ENCODE peak calls at places on chromosomes 11 and 22, in five cellular contexts. U is HFF-Myc, F is astrocyte of the spinal cord, G is cardiac muscle cell, R is progenitor cell of endocrine pancreas. H is an unnamed sample.

GRCh38 chr11:15941206-15941770 is 415.1 kb downstream of the SOX6 start:
- DNase-seq in U (peak), F (peak), G (peak), R (peak), H (no peak)

GRCh38 chr11:22808559-22809197 is 20.9 kb downstream of the SVIP start:
- DNase-seq in U (no peak), F (no peak), G (no peak), R (no peak), H (no peak)

GRCh38 chr22:26563022-26563421 is 26.9 kb downstream of the TPST2 start:
- DNase-seq in U (no peak), F (no peak), G (no peak), R (no peak), H (no peak)

GRCh38 chr22:35567794-35568193 is 27.2 kb downstream of the RASD2 start:
- DNase-seq in U (no peak), F (no peak), G (no peak), R (no peak), H (no peak)

GRCh38 chr22:37180531-37181231 is 7.4 kb downstream of the C1QTNF6 start:
- DNase-seq in U (no peak), F (no peak), G (no peak), R (no peak), H (no peak)

GRCh38 chr11:86523738-86524602 is 148.4 kb downstream of the ME3 start:
- DNase-seq in U (no peak), F (peak), G (no peak), R (no peak), H (peak)

GRCh38 chr11:10792385-10793068 is 16.2 kb downstream of the EIF4G2 start:
- DNase-seq in U (peak), F (peak), G (peak), R (peak), H (peak)

GRCh38 chr11:46338988-46339666 is 8.1 kb upstream of the DGKZ start:
- DNase-seq in U (no peak), F (no peak), G (peak), R (no peak), H (no peak)

GRCh38 chr11:2091112-2091746 is 48.0 kb downstream of the IGF2 start:
- DNase-seq in U (no peak), F (no peak), G (no peak), R (no peak), H (no peak)

GRCh38 chr11:32087602-32088001 is 3.3 kb upstream of the RCN1 start:
- DNase-seq in U (no peak), F (peak), G (no peak), R (no peak), H (no peak)

GRCh38 chr11:2869561-2870427 is 15.8 kb downstream of the CDKN1C start:
- DNase-seq in U (no peak), F (no peak), G (no peak), R (no peak), H (no peak)

GRCh38 chr11:63847363-63847762 is 8.5 kb downstream of the MARK2 start:
- DNase-seq in U (no peak), F (no peak), G (no peak), R (peak), H (no peak)

GRCh38 chr11:91946397-91947090 is 278.1 kb upstream of the FAT3 start:
- DNase-seq in U (no peak), F (peak), G (no peak), R (no peak), H (no peak)

GRCh38 chr11:71420455-71421241 is 27.5 kb downstream of the DHCR7 start:
- DNase-seq in U (no peak), F (peak), G (peak), R (peak), H (peak)

GRCh38 chr11:65727865-65728264 is 7.3 kb upstream of the RNASEH2C start:
- DNase-seq in U (no peak), F (no peak), G (no peak), R (no peak), H (no peak)

GRCh38 chr11:83528225-83528624 is 242.1 kb upstream of the CCDC90B start:
- DNase-seq in U (no peak), F (no peak), G (no peak), R (no peak), H (no peak)

GRCh38 chr11:48096588-48097525 is 116.5 kb downstream of the PTPRJ start:
- DNase-seq in U (no peak), F (peak), G (no peak), R (no peak), H (no peak)

GRCh38 chr11:88293931-88294330 is 43.6 kb downstream of the CTSC start:
- DNase-seq in U (no peak), F (peak), G (no peak), R (no peak), H (no peak)

GRCh38 chr11:71964641-71965040 is 34.1 kb upstream of the IL18BP start:
- DNase-seq in U (no peak), F (no peak), G (no peak), R (no peak), H (no peak)

GRCh38 chr11:69968407-69969347 is 109.4 kb upstream of the ANO1 start:
- DNase-seq in U (no peak), F (no peak), G (no peak), R (no peak), H (no peak)

GRCh38 chr11:77381749-77382693 is 80.5 kb upstream of the GDPD4 start:
- DNase-seq in U (no peak), F (peak), G (no peak), R (no peak), H (peak)

GRCh38 chr11:120086651-120087050 is 51.3 kb downstream of the TRIM29 start:
- DNase-seq in U (no peak), F (no peak), G (no peak), R (no peak), H (no peak)

GRCh38 chr11:119550330-119550729 is 127.4 kb upstream of the THY1 start:
- DNase-seq in U (no peak), F (no peak), G (no peak), R (no peak), H (no peak)

GRCh38 chr11:129319751-129320150 is 55.9 kb upstream of the BARX2 start:
- DNase-seq in U (no peak), F (no peak), G (no peak), R (no peak), H (no peak)

DNA sequence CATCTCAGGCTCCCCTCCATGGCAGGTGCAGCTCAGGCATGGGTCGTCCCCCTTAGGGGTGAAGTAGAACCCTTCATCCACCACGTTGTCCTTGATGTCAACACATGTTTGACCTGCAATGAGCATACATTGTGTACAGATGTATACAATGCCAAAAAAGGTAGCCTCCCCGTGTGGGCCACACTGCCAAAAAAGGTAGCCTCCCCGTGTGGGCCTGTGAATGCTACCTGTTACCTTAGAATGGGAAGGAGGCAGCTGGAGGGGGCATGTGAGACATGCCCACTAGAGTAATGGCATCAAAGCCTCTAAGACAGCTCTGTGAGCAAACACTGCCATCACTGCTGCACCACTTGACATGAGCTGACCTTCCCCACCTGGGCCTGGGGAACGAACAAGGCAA is 73.7 kb downstream of the DGCR2 start:
- DNase-seq in U (no peak), F (no peak), G (no peak), R (no peak), H (no peak)
- TF ChIP-seq CTCF in U (no peak), F (no peak), G (no peak), R (no peak), H (no peak)

GRCh38 chr11:75073459-75074190 is 23.1 kb downstream of the OR2AT4 start:
- DNase-seq in U (no peak), F (no peak), G (peak), R (no peak), H (no peak)
- TF ChIP-seq CTCF in U (peak), F (peak), G (peak), R (peak), H (peak)

GRCh38 chr11:60924110-60924905 is at the start of gene TMEM132A:
- DNase-seq in U (peak), F (peak), G (peak), R (peak), H (no peak)

GRCh38 chr11:60924906-60925684 is 835 bp downstream of the TMEM132A start:
- DNase-seq in U (no peak), F (no peak), G (peak), R (no peak), H (no peak)

GRCh38 chr11:60927061-60927592 is 2.9 kb downstream of the TMEM132A start:
- DNase-seq in U (no peak), F (no peak), G (no peak), R (no peak), H (no peak)

GRCh38 chr11:60926500-60926899 is 2.2 kb downstream of the TMEM132A start:
- DNase-seq in U (no peak), F (no peak), G (no peak), R (no peak), H (no peak)

DNA sequence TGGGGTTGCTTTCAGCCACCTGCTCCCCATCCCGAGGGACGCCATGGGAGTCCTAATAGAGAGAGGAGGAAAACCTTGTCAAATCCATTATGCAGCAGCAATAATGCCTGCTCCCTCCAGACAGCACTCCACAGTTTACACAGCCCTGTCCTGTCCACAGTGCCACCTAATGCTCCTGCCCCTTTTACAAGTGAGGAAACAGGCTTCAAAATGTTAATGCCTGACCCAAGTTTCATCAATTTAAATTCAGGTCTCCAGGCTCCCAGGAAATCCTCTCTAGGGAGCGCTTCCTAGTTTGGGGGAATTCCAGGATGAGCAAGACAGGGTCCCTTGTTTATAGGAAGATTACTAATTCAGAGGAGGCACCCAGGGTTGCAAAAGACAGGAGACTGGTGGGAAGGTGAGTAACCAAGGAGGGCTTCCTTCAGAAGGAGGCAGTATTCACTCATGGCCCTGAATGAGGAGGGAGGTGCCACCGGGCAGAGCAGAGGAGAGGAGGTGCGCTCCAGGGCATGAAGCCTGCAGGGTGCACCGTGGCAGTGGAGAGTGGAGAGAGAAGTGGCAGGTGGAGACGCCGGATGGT is 1.5 kb downstream of the TMEM132A start:
- DNase-seq in U (no peak), F (no peak), G (no peak), R (no peak), H (peak)
- TF ChIP-seq CTCF in U (no peak), F (no peak), G (no peak), R (no peak), H (peak)

GRCh38 chr22:17944205-17944725 is 80.1 kb downstream of the MICAL3 start:
- DNase-seq in U (no peak), F (no peak), G (no peak), R (no peak), H (no peak)

GRCh38 chr22:17948101-17948500 is 76.3 kb downstream of the MICAL3 start:
- DNase-seq in U (no peak), F (no peak), G (no peak), R (no peak), H (no peak)

GRCh38 chr22:17945156-17945850 is 79.1 kb downstream of the MICAL3 start:
- DNase-seq in U (no peak), F (no peak), G (no peak), R (no peak), H (no peak)

GRCh38 chr22:17946691-17947367 is 77.5 kb downstream of the MICAL3 start:
- DNase-seq in U (no peak), F (no peak), G (peak), R (no peak), H (no peak)

DNA sequence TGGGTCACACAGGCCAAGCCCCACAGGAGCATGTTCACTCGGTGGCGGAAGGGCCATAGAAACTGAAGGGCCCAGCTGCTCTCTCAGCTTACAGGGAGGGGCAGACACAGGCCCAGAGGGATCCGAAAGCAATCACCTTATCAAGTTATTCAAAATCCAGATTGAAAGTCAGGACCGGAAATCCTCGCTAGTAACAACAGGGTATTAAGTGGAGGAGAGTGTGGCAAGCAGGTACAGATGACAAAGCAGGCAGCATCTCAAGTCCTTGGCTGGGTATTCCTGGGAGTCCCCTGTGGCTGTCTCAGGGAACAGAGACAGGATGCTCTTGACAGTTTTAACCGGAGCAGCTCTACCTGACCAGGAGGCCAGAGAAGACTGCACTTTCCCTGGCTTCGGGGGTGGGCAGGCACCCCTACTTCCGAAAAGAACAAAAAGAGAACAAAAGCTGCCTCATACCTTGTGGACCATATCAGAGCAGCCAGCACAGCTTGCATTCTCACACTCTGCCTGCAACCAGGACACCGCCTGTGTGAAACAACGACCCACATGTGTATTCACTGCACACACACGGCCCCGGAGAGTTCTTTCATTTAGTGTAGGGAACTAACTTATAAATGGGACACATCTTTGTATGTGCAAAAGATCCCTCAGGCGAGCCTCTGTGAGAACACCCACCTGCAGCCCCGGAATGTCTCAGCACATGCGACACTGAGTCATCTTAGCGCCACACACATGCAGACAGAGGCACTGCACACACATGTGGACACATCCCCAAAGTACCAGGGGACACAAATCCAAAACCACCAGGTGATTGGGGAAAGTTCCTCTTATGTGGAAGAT is 78.3 kb downstream of the MICAL3 start:
- DNase-seq in U (no peak), F (no peak), G (no peak), R (no peak), H (no peak)
- TF ChIP-seq CTCF in U (no peak), F (no peak), G (no peak), R (no peak), H (no peak)

GRCh38 chr11:774873-775592 is 2.3 kb downstream of the GATD1 start:
- DNase-seq in U (no peak), F (peak), G (no peak), R (no peak), H (no peak)
- TF ChIP-seq CTCF in U (no peak), F (no peak), G (no peak), R (no peak), H (no peak)

GRCh38 chr22:50236731-50237409 is 8.0 kb downstream of the TUBGCP6 start:
- DNase-seq in U (no peak), F (peak), G (no peak), R (no peak), H (no peak)
- TF ChIP-seq CTCF in U (peak), F (peak), G (peak), R (peak), H (peak)

GRCh38 chr11:60849641-60850520 is 5.9 kb downstream of the PTGDR2 start:
- DNase-seq in U (no peak), F (no peak), G (no peak), R (no peak), H (no peak)
- TF ChIP-seq CTCF in U (no peak), F (no peak), G (no peak), R (no peak), H (no peak)